ENCODE peak calls at places on chromosomes 7 and 10, in nine cellular contexts. M is smooth muscle cell of the brain vasculature; K is IMR-90; Y is amniotic epithelial cell; I is A172; B is activated CD8-positive, alpha-beta memory T cell treated with anti-CD3 and anti-CD28 coated beads for 1 hour; O is GM04504; U is A549; E is naive thymus-derived CD4-positive, alpha-beta T cell. G is an unnamed sample.

GRCh38 chr7:134875867-134876266 is 96.4 kb downstream of the CALD1 start:
- DNase-seq in E (no peak), K (peak), B (no peak), I (peak), Y (peak), M (no peak), O (no peak), U (no peak), G (no peak)

GRCh38 chr7:51430480-51431086 is 114.0 kb upstream of the COBL start:
- DNase-seq in Y (peak), K (peak), B (no peak), U (peak), E (peak), I (peak), M (peak), O (peak), G (peak)

GRCh38 chr10:13788701-13789447 is 202.1 kb downstream of the PRPF18 start:
- DNase-seq in K (peak), O (no peak), E (peak), I (peak), M (no peak), U (no peak), B (no peak), Y (peak), G (peak)

GRCh38 chr7:3300221-3300650 is 816 bp upstream of the SDK1 start:
- DNase-seq in E (no peak), U (no peak), K (peak), B (no peak), M (no peak), O (no peak), I (peak), Y (no peak), G (no peak)

GRCh38 chr7:80826520-80827237 is 92.2 kb downstream of the SEMA3C start:
- DNase-seq in B (no peak), Y (peak), K (peak), M (no peak), O (peak), I (peak), E (no peak), U (no peak), G (peak)

GRCh38 chr7:148912758-148913541 is 28.9 kb upstream of the EZH2 start:
- DNase-seq in K (no peak), Y (no peak), U (no peak), E (peak), M (no peak), O (no peak), I (no peak), B (no peak), G (no peak)

GRCh38 chr7:68839014-68839413 is 759.3 kb upstream of the AUTS2 start:
- DNase-seq in O (no peak), B (no peak), M (no peak), K (no peak), E (no peak), I (no peak), Y (no peak), U (no peak), G (no peak)

GRCh38 chr7:100157334-100158228 is 942 bp downstream of the TRAPPC14 start:
- DNase-seq in I (peak), E (no peak), Y (peak), B (no peak), U (no peak), O (no peak), K (peak), M (no peak), G (peak)